ENCODE peak calls at places on chromosomes 3 and 15, in six cellular contexts. S is activated naive CD8-positive, alpha-beta T cell treated with anti-CD3 and anti-CD28 coated beads for 36 hours; L is NB4; F is NCI-H187 treated with DMSO at 0.1 percent for 48 hours; R is fibroblast of the conjunctiva; W is dorsolateral prefrontal cortex. D is an unnamed sample.

GRCh38 chr15:93324191-93324590 is 235.2 kb upstream of the RGMA start:
- DNase-seq in R (no peak), L (no peak), F (no peak), S (no peak), W (no peak), D (no peak)

GRCh38 chr3:183975981-183976662 is 41.6 kb downstream of the ABCC5 start:
- DNase-seq in R (no peak), S (no peak), L (peak; percentile 36), F (no peak), W (no peak), D (no peak)

GRCh38 chr15:30985081-30985531 is 6.3 kb downstream of the MTMR10 start:
- DNase-seq in W (no peak), R (no peak), L (no peak), F (no peak), S (no peak), D (no peak)

GRCh38 chr3:189995129-189995528 is 125.6 kb downstream of the P3H2 start:
- DNase-seq in S (no peak), L (no peak), R (no peak), W (no peak), F (no peak), D (peak; percentile 91)

GRCh38 chr3:160006282-160007163 is 17.9 kb downstream of the IL12A start:
- DNase-seq in F (peak; percentile 37), R (peak; percentile 67), L (peak; percentile 61), W (peak; percentile 55), S (no peak), D (peak; percentile 7)

GRCh38 chr3:58025824-58026579 is 17.8 kb downstream of the FLNB start:
- DNase-seq in W (no peak), S (no peak), L (no peak), R (no peak), F (no peak), D (peak; percentile 68)

GRCh38 chr15:66899555-66900350 is 165.6 kb upstream of the SMAD3 start:
- DNase-seq in F (no peak), R (no peak), S (no peak), W (no peak), L (no peak), D (no peak)

GRCh38 chr3:149378420-149379388 is 1.3 kb upstream of the TM4SF1 start:
- DNase-seq in L (no peak), S (no peak), W (no peak), F (no peak), R (no peak), D (no peak)

GRCh38 chr3:39220551-39221530 is 28.4 kb upstream of the XIRP1 start:
- DNase-seq in S (no peak), L (peak; percentile 64), F (no peak), W (no peak), R (no peak), D (no peak)

GRCh38 chr3:153667341-153667740 is 453.8 kb upstream of the ARHGEF26 start:
- DNase-seq in R (no peak), W (no peak), S (no peak), F (no peak), L (no peak), D (no peak)

GRCh38 chr3:142027295-142027694 is 122.0 kb downstream of the TFDP2 start:
- DNase-seq in R (no peak), L (peak; percentile 20), W (no peak), S (no peak), F (no peak), D (no peak)

GRCh38 chr3:134406331-134407246 is 32.3 kb upstream of the AMOTL2 start:
- DNase-seq in L (no peak), F (no peak), W (peak; percentile 88), S (peak; percentile 4), R (no peak), D (peak; percentile 91)

GRCh38 chr3:48979451-48979850 is 10.6 kb upstream of the P4HTM start:
- DNase-seq in W (no peak), L (no peak), R (no peak), S (no peak), F (no peak), D (no peak)

GRCh38 chr15:67824157-67824899 is 981 bp upstream of the SKOR1 start:
- DNase-seq in R (no peak), S (no peak), F (no peak), L (no peak), W (no peak), D (no peak)

GRCh38 chr15:31338318-31338878 is 11.8 kb downstream of the KLF13 start:
- DNase-seq in W (no peak), R (no peak), L (no peak), S (no peak), F (no peak), D (no peak)

GRCh38 chr3:125679258-125679657 is 84.0 kb upstream of the OSBPL11 start:
- DNase-seq in S (no peak), F (no peak), W (no peak), L (no peak), R (no peak), D (no peak)

GRCh38 chr3:12999147-13000140 is 73.8 kb downstream of the IQSEC1 start:
- DNase-seq in L (peak; percentile 97), R (no peak), F (no peak), S (no peak), W (no peak), D (no peak)

GRCh38 chr3:121855555-121855954 is 20.5 kb downstream of the EAF2 start:
- DNase-seq in F (no peak), S (no peak), W (no peak), R (no peak), L (peak; percentile 51), D (no peak)

GRCh38 chr3:152879790-152880174 is 44.9 kb downstream of the P2RY1 start:
- DNase-seq in F (no peak), W (no peak), R (no peak), S (no peak), L (no peak), D (no peak)

GRCh38 chr3:15055019-15055557 is 10.0 kb downstream of the MRPS25 start:
- DNase-seq in R (no peak), F (no peak), S (peak; percentile 65), W (no peak), L (peak; percentile 34), D (no peak)

GRCh38 chr3:190116551-190117067 is 4.1 kb downstream of the P3H2 start:
- DNase-seq in L (no peak), R (no peak), S (no peak), W (no peak), F (no peak), D (no peak)

GRCh38 chr15:74176262-74177208 is 3.0 kb downstream of the ISLR start:
- DNase-seq in F (no peak), R (no peak), S (no peak), W (peak; percentile 38), L (no peak), D (no peak)

GRCh38 chr3:72997421-72997961 is 880 bp downstream of the PPP4R2 start:
- DNase-seq in S (peak; percentile 16), F (no peak), L (peak; percentile 77), W (no peak), R (peak; percentile 47), D (no peak)

GRCh38 chr15:48644827-48645557 is 517 bp downstream of the FBN1 start:
- DNase-seq in L (no peak), S (peak; percentile 36), W (peak; percentile 62), R (no peak), F (no peak), D (no peak)

GRCh38 chr15:98956796-98957553 is 50.6 kb downstream of the PGPEP1L start:
- DNase-seq in W (no peak), S (no peak), L (no peak), F (no peak), R (no peak), D (no peak)

GRCh38 chr3:34808287-34808686 is 831.0 kb upstream of the ARPP21 start:
- DNase-seq in R (no peak), L (no peak), F (no peak), S (no peak), W (no peak), D (no peak)

GRCh38 chr15:21260966-21261395 is 179.3 kb downstream of the POTEB3 start:
- DNase-seq in L (no peak), W (peak; percentile 51), S (no peak), R (no peak), F (no peak), D (no peak)

GRCh38 chr15:78047631-78048409 is 29.7 kb downstream of the TBC1D2B start:
- DNase-seq in R (peak; percentile 64), W (no peak), L (peak; percentile 98), F (no peak), S (no peak), D (no peak)